ENCODE peak calls at places on chromosomes 2 and 18, in seven cellular contexts. P is BE2C, S is AG04450, E is WTC11, W is IMR-90, Z is AG09309, Q is MCF 10A. H is an unnamed sample.

GRCh38 chr18:46152436-46152807 is 48.2 kb downstream of the HAUS1 start:
- DNase-seq in W (peak; percentile 83), E (no peak), P (no peak), Z (peak; percentile 43), S (no peak), Q (peak; percentile 88), H (peak; percentile 21)

GRCh38 chr2:137938204-137938603 is 26.1 kb upstream of the HNMT start:
- DNase-seq in E (no peak), P (no peak), W (peak; percentile 59), Q (peak; percentile 36), Z (no peak), S (no peak), H (no peak)

GRCh38 chr18:27188309-27188708 is 3.2 kb upstream of the CHST9 start:
- DNase-seq in P (no peak), W (no peak), Z (no peak), Q (no peak), E (no peak), S (no peak), H (no peak)

GRCh38 chr2:230908094-230908594 is 16.9 kb downstream of the GPR55 start:
- DNase-seq in W (peak; percentile 3), Q (no peak), P (peak; percentile 9), S (no peak), E (no peak), Z (no peak), H (no peak)

GRCh38 chr18:23798824-23799223 is 109.6 kb downstream of the LAMA3 start:
- DNase-seq in P (no peak), E (no peak), Q (peak; percentile 6), W (no peak), Z (no peak), S (no peak), H (no peak)

GRCh38 chr2:225177098-225177497 is 134.8 kb upstream of the DOCK10 start:
- DNase-seq in Q (peak; percentile 36), W (peak; percentile 79), S (peak; percentile 16), E (no peak), Z (peak; percentile 71), P (no peak), H (no peak)

GRCh38 chr18:74225193-74225840 is 66.4 kb downstream of the CYB5A start:
- DNase-seq in Z (no peak), W (peak; percentile 22), P (peak; percentile 19), S (no peak), E (no peak), Q (no peak), H (no peak)

GRCh38 chr2:202870431-202871160 is 970 bp downstream of the ICA1L start:
- DNase-seq in S (no peak), P (peak; percentile 73), Q (peak; percentile 86), E (peak; percentile 79), W (peak; percentile 36), Z (no peak), H (peak; percentile 49)

GRCh38 chr2:68365087-68365486 is at the start of gene PLEK:
- DNase-seq in Z (no peak), W (no peak), E (no peak), P (no peak), Q (no peak), S (no peak), H (no peak)

GRCh38 chr2:150601280-150602038 is 114.0 kb upstream of the RND3 start:
- DNase-seq in Z (no peak), S (no peak), W (peak; percentile 81), Q (no peak), E (no peak), P (no peak), H (no peak)

GRCh38 chr2:156064540-156064939 is 268.0 kb downstream of the NR4A2 start:
- DNase-seq in S (no peak), Q (no peak), Z (no peak), E (no peak), W (no peak), P (no peak), H (no peak)

GRCh38 chr2:60468390-60469085 is 84.9 kb downstream of the BCL11A start:
- DNase-seq in E (no peak), S (no peak), W (peak; percentile 57), Q (peak; percentile 49), P (no peak), Z (peak; percentile 43), H (no peak)

GRCh38 chr2:159961005-159961404 is 101.4 kb downstream of the PLA2R1 start:
- DNase-seq in Z (no peak), E (no peak), Q (peak; percentile 16), W (no peak), P (no peak), S (no peak), H (no peak)

GRCh38 chr18:22378672-22379282 is 38.9 kb downstream of the CTAGE1 start:
- DNase-seq in W (peak; percentile 30), Z (no peak), E (peak; percentile 39), S (no peak), P (peak; percentile 24), Q (peak; percentile 60), H (no peak)

GRCh38 chr18:21912339-21913239 is 172.0 kb downstream of the MIB1 start:
- DNase-seq in P (peak; percentile 8), W (no peak), S (no peak), E (no peak), Z (no peak), Q (no peak), H (peak; percentile 22)

GRCh38 chr2:224657349-224657748 is 58.8 kb downstream of the CCDC195 start:
- DNase-seq in Q (no peak), W (no peak), Z (no peak), S (no peak), E (no peak), P (no peak), H (no peak)

GRCh38 chr2:239313251-239313650 is 87.6 kb downstream of the HDAC4 start:
- DNase-seq in W (no peak), S (no peak), E (no peak), Z (no peak), Q (no peak), P (no peak), H (no peak)

GRCh38 chr18:47263197-47263827 is 11.9 kb upstream of the SKOR2 start:
- DNase-seq in W (no peak), E (peak; percentile 79), Q (no peak), P (no peak), S (no peak), Z (no peak), H (peak; percentile 60)

GRCh38 chr2:98385050-98385699 is 38.9 kb downstream of the CNGA3 start:
- DNase-seq in W (peak; percentile 71), P (peak; percentile 66), Q (peak; percentile 84), Z (no peak), E (peak; percentile 87), S (peak; percentile 27), H (peak; percentile 87)
- TF ChIP-seq CTCF in W (peak; percentile 99), P (peak; percentile 92), Q (peak; percentile 95), Z (peak; percentile 100), E (peak; percentile 94), S (peak; percentile 100), H (peak; percentile 98)

GRCh38 chr18:35998967-35999366 is 26.5 kb downstream of the RMP24 start:
- DNase-seq in Z (no peak), S (no peak), W (no peak), E (no peak), P (no peak), Q (peak; percentile 22), H (no peak)
- TF ChIP-seq CTCF in Z (peak; percentile 33), S (peak; percentile 49), W (peak; percentile 27), E (no peak), P (peak; percentile 31), Q (peak; percentile 7), H (peak; percentile 20)

GRCh38 chr2:241965931-241966412 is 96.4 kb downstream of the RTP5 start:
- DNase-seq in P (peak; percentile 47), S (peak; percentile 92), Z (peak; percentile 82), Q (peak; percentile 24), W (peak; percentile 95), E (no peak), H (no peak)

GRCh38 chr2:241967096-241967495 is 97.6 kb downstream of the RTP5 start:
- DNase-seq in S (no peak), Z (no peak), W (no peak), Q (no peak), P (no peak), E (no peak), H (no peak)

GRCh38 chr2:241968417-241968816 is 98.9 kb downstream of the RTP5 start:
- DNase-seq in W (no peak), Q (no peak), P (no peak), E (no peak), Z (no peak), S (no peak), H (no peak)

GRCh38 chr2:241966671-241967070 is 97.1 kb downstream of the RTP5 start:
- DNase-seq in Z (no peak), Q (no peak), E (no peak), S (no peak), W (no peak), P (no peak), H (no peak)

GRCh38 chr2:241967745-241968144 is 98.2 kb downstream of the RTP5 start:
- DNase-seq in Q (no peak), W (no peak), P (no peak), Z (no peak), E (no peak), S (no peak), H (no peak)
- TF ChIP-seq CTCF in Q (no peak), W (no peak), P (no peak), Z (no peak), E (no peak), S (no peak), H (no peak)

GRCh38 chr2:177147834-177148233 is 64.8 kb upstream of the HNRNPA3 start:
- DNase-seq in E (no peak), P (no peak), Q (no peak), W (no peak), Z (no peak), S (no peak), H (no peak)

GRCh38 chr2:177147093-177147694 is 65.4 kb upstream of the HNRNPA3 start:
- DNase-seq in Q (peak; percentile 66), Z (peak; percentile 43), W (peak; percentile 58), P (no peak), E (no peak), S (no peak), H (no peak)

GRCh38 chr2:177148477-177149154 is 64.0 kb upstream of the HNRNPA3 start:
- DNase-seq in Z (no peak), W (peak; percentile 66), P (peak; percentile 80), E (peak; percentile 88), Q (peak; percentile 84), S (no peak), H (peak; percentile 90)

GRCh38 chr2:177153805-177154204 is 58.8 kb upstream of the HNRNPA3 start:
- DNase-seq in Z (no peak), S (no peak), Q (no peak), E (no peak), W (no peak), P (no peak), H (no peak)

GRCh38 chr2:177149155-177149503 is 63.5 kb upstream of the HNRNPA3 start:
- DNase-seq in Q (no peak), P (no peak), E (no peak), Z (no peak), S (no peak), W (no peak), H (no peak)
- TF ChIP-seq CTCF in Q (no peak), P (no peak), E (peak; percentile 6), Z (no peak), S (no peak), W (no peak), H (peak; percentile 34)

GRCh38 chr2:61543062-61543461 is 4.9 kb upstream of the XPO1 start:
- DNase-seq in Q (no peak), W (no peak), E (no peak), P (no peak), S (no peak), Z (no peak), H (no peak)
- TF ChIP-seq CTCF in Q (no peak), W (no peak), E (no peak), P (peak; percentile 18), S (no peak), Z (no peak), H (peak; percentile 10)

H was measured in nephron progenitor cell.